ENCODE peak calls at places on chromosomes 11 and 22, in four cellular contexts. Y, P, E and N are unnamed samples.

GRCh38 chr11:106697058-106697457 is 321.2 kb downstream of the GUCY1A2 start:
- DNase-seq in Y (no peak), P (peak), E (no peak), N (no peak)

GRCh38 chr11:1260023-1260501 is 37.2 kb downstream of the MUC5B start:
- DNase-seq in Y (peak), P (peak), E (no peak), N (peak)

GRCh38 chr11:64437426-64437825 is 78.5 kb downstream of the RPS6KA4 start:
- DNase-seq in Y (no peak), P (no peak), E (no peak), N (no peak)

GRCh38 chr11:59183768-59184167 is 11.8 kb downstream of the DTX4 start:
- DNase-seq in Y (no peak), P (no peak), E (no peak), N (no peak)

GRCh38 chr11:95711162-95711944 is 78.2 kb downstream of the FAM76B start:
- DNase-seq in Y (no peak), P (no peak), E (no peak), N (no peak)

GRCh38 chr11:108960498-108960897 is 295.6 kb downstream of the DDX10 start:
- DNase-seq in Y (no peak), P (peak), E (no peak), N (no peak)

GRCh38 chr11:11186249-11186648 is 166.8 kb downstream of the CSNK2A3 start:
- DNase-seq in Y (no peak), P (no peak), E (no peak), N (no peak)

GRCh38 chr22:50041361-50042065 is 16.6 kb downstream of the TTLL8 start:
- DNase-seq in Y (no peak), P (no peak), E (no peak), N (peak)

GRCh38 chr22:39943366-39943765 is 16.8 kb upstream of the TMA7B start:
- DNase-seq in Y (peak), P (no peak), E (no peak), N (no peak)

GRCh38 chr11:18540207-18541009 is 13.7 kb upstream of the TSG101 start:
- DNase-seq in Y (no peak), P (peak), E (no peak), N (no peak)

GRCh38 chr11:1516273-1517067 is 29.9 kb upstream of the MOB2 start:
- DNase-seq in Y (no peak), P (peak), E (no peak), N (peak)

GRCh38 chr11:12725863-12726666 is 51.8 kb downstream of the TEAD1 start:
- DNase-seq in Y (no peak), P (peak), E (no peak), N (no peak)